ENCODE peak calls at places on chromosome 12, in eight cellular contexts. One of them, this sample, is unnamed.

GRCh38 chr12:109432842-109433304 is 44.2 kb downstream of the KCTD10 start:
- DNase-seq in RPMI7951: peak; percentile 67
- DNase-seq in mesothelial cell of epicardium: peak; percentile 85
- DNase-seq in non-pigmented ciliary epithelial cell: peak; percentile 52
- DNase-seq in stimulated activated CD4-positive, alpha-beta T cell treated with anti-CD3 and anti-CD28 coated beads, Interleukin-15, amount 100 ng/mL, for 1 hour: peak; percentile 70
- DNase-seq in HepG2: peak; percentile 69
- DNase-seq in activated T-cell treated with anti-CD3 and anti-CD28 coated beads, Interleukin-2, amount 50 U/mL, for 1 hour: peak; percentile 75
- DNase-seq in NCI-H510A treated with DMSO at 0.1 percent for 48 hours: peak; percentile 73
- DNase-seq in this sample: peak; percentile 89

GRCh38 chr12:112858776-112859175 is 48.0 kb upstream of the OAS1 start:
- DNase-seq in RPMI7951: no peak
- DNase-seq in mesothelial cell of epicardium: no peak
- DNase-seq in non-pigmented ciliary epithelial cell: no peak
- DNase-seq in stimulated activated CD4-positive, alpha-beta T cell treated with anti-CD3 and anti-CD28 coated beads, Interleukin-15, amount 100 ng/mL, for 1 hour: no peak
- DNase-seq in HepG2: no peak
- DNase-seq in activated T-cell treated with anti-CD3 and anti-CD28 coated beads, Interleukin-2, amount 50 U/mL, for 1 hour: no peak
- DNase-seq in NCI-H510A treated with DMSO at 0.1 percent for 48 hours: peak; percentile 87
- DNase-seq in this sample: no peak

GRCh38 chr12:42695490-42695995 is 106.0 kb upstream of the PRICKLE1 start:
- DNase-seq in RPMI7951: no peak
- DNase-seq in mesothelial cell of epicardium: no peak
- DNase-seq in non-pigmented ciliary epithelial cell: no peak
- DNase-seq in stimulated activated CD4-positive, alpha-beta T cell treated with anti-CD3 and anti-CD28 coated beads, Interleukin-15, amount 100 ng/mL, for 1 hour: no peak
- DNase-seq in HepG2: peak; percentile 6
- DNase-seq in activated T-cell treated with anti-CD3 and anti-CD28 coated beads, Interleukin-2, amount 50 U/mL, for 1 hour: no peak
- DNase-seq in NCI-H510A treated with DMSO at 0.1 percent for 48 hours: no peak
- DNase-seq in this sample: no peak

GRCh38 chr12:86104087-86104486 is 152.1 kb downstream of the MGAT4C start:
- DNase-seq in RPMI7951: no peak
- DNase-seq in mesothelial cell of epicardium: no peak
- DNase-seq in non-pigmented ciliary epithelial cell: no peak
- DNase-seq in stimulated activated CD4-positive, alpha-beta T cell treated with anti-CD3 and anti-CD28 coated beads, Interleukin-15, amount 100 ng/mL, for 1 hour: no peak
- DNase-seq in HepG2: no peak
- DNase-seq in activated T-cell treated with anti-CD3 and anti-CD28 coated beads, Interleukin-2, amount 50 U/mL, for 1 hour: no peak
- DNase-seq in NCI-H510A treated with DMSO at 0.1 percent for 48 hours: no peak
- DNase-seq in this sample: no peak

GRCh38 chr12:105428793-105429192 is 98.3 kb downstream of the C12orf75 start:
- DNase-seq in RPMI7951: no peak
- DNase-seq in mesothelial cell of epicardium: no peak
- DNase-seq in non-pigmented ciliary epithelial cell: no peak
- DNase-seq in stimulated activated CD4-positive, alpha-beta T cell treated with anti-CD3 and anti-CD28 coated beads, Interleukin-15, amount 100 ng/mL, for 1 hour: no peak
- DNase-seq in HepG2: no peak
- DNase-seq in activated T-cell treated with anti-CD3 and anti-CD28 coated beads, Interleukin-2, amount 50 U/mL, for 1 hour: no peak
- DNase-seq in NCI-H510A treated with DMSO at 0.1 percent for 48 hours: no peak
- DNase-seq in this sample: no peak

GRCh38 chr12:24081581-24081980 is 132.1 kb upstream of the SOX5 start:
- DNase-seq in RPMI7951: peak; percentile 8
- DNase-seq in mesothelial cell of epicardium: no peak
- DNase-seq in non-pigmented ciliary epithelial cell: no peak
- DNase-seq in stimulated activated CD4-positive, alpha-beta T cell treated with anti-CD3 and anti-CD28 coated beads, Interleukin-15, amount 100 ng/mL, for 1 hour: no peak
- DNase-seq in HepG2: no peak
- DNase-seq in activated T-cell treated with anti-CD3 and anti-CD28 coated beads, Interleukin-2, amount 50 U/mL, for 1 hour: no peak
- DNase-seq in NCI-H510A treated with DMSO at 0.1 percent for 48 hours: no peak
- DNase-seq in this sample: no peak

GRCh38 chr12:107320929-107321618 is 227.7 kb upstream of the CRY1 start:
- DNase-seq in RPMI7951: peak; percentile 38
- DNase-seq in mesothelial cell of epicardium: peak; percentile 47
- DNase-seq in non-pigmented ciliary epithelial cell: no peak
- DNase-seq in stimulated activated CD4-positive, alpha-beta T cell treated with anti-CD3 and anti-CD28 coated beads, Interleukin-15, amount 100 ng/mL, for 1 hour: peak; percentile 54
- DNase-seq in HepG2: no peak
- DNase-seq in activated T-cell treated with anti-CD3 and anti-CD28 coated beads, Interleukin-2, amount 50 U/mL, for 1 hour: peak; percentile 81
- DNase-seq in NCI-H510A treated with DMSO at 0.1 percent for 48 hours: peak; percentile 11
- DNase-seq in this sample: no peak

GRCh38 chr12:69497308-69498026 is 27.3 kb downstream of the FRS2 start:
- DNase-seq in RPMI7951: peak; percentile 37
- DNase-seq in mesothelial cell of epicardium: no peak
- DNase-seq in non-pigmented ciliary epithelial cell: no peak
- DNase-seq in stimulated activated CD4-positive, alpha-beta T cell treated with anti-CD3 and anti-CD28 coated beads, Interleukin-15, amount 100 ng/mL, for 1 hour: no peak
- DNase-seq in HepG2: no peak
- DNase-seq in activated T-cell treated with anti-CD3 and anti-CD28 coated beads, Interleukin-2, amount 50 U/mL, for 1 hour: no peak
- DNase-seq in NCI-H510A treated with DMSO at 0.1 percent for 48 hours: no peak
- DNase-seq in this sample: no peak

GRCh38 chr12:104768033-104768432 is 190.1 kb downstream of the SLC41A2 start:
- DNase-seq in RPMI7951: no peak
- DNase-seq in mesothelial cell of epicardium: no peak
- DNase-seq in non-pigmented ciliary epithelial cell: no peak
- DNase-seq in stimulated activated CD4-positive, alpha-beta T cell treated with anti-CD3 and anti-CD28 coated beads, Interleukin-15, amount 100 ng/mL, for 1 hour: no peak
- DNase-seq in HepG2: no peak
- DNase-seq in activated T-cell treated with anti-CD3 and anti-CD28 coated beads, Interleukin-2, amount 50 U/mL, for 1 hour: no peak
- DNase-seq in NCI-H510A treated with DMSO at 0.1 percent for 48 hours: no peak
- DNase-seq in this sample: no peak

GRCh38 chr12:101715045-101715444 is 17.6 kb downstream of the CHPT1 start:
- DNase-seq in RPMI7951: no peak
- DNase-seq in mesothelial cell of epicardium: no peak
- DNase-seq in non-pigmented ciliary epithelial cell: no peak
- DNase-seq in stimulated activated CD4-positive, alpha-beta T cell treated with anti-CD3 and anti-CD28 coated beads, Interleukin-15, amount 100 ng/mL, for 1 hour: no peak
- DNase-seq in HepG2: no peak
- DNase-seq in activated T-cell treated with anti-CD3 and anti-CD28 coated beads, Interleukin-2, amount 50 U/mL, for 1 hour: no peak
- DNase-seq in NCI-H510A treated with DMSO at 0.1 percent for 48 hours: no peak
- DNase-seq in this sample: no peak

GRCh38 chr12:95701722-95702418 is 88.7 kb downstream of the NTN4 start:
- DNase-seq in RPMI7951: no peak
- DNase-seq in mesothelial cell of epicardium: no peak
- DNase-seq in non-pigmented ciliary epithelial cell: no peak
- DNase-seq in stimulated activated CD4-positive, alpha-beta T cell treated with anti-CD3 and anti-CD28 coated beads, Interleukin-15, amount 100 ng/mL, for 1 hour: no peak
- DNase-seq in HepG2: no peak
- DNase-seq in activated T-cell treated with anti-CD3 and anti-CD28 coated beads, Interleukin-2, amount 50 U/mL, for 1 hour: no peak
- DNase-seq in NCI-H510A treated with DMSO at 0.1 percent for 48 hours: no peak
- DNase-seq in this sample: no peak

GRCh38 chr12:50088577-50089335 is 3.6 kb downstream of the SMARCD1 start:
- DNase-seq in RPMI7951: peak; percentile 46
- DNase-seq in mesothelial cell of epicardium: no peak
- DNase-seq in non-pigmented ciliary epithelial cell: no peak
- DNase-seq in stimulated activated CD4-positive, alpha-beta T cell treated with anti-CD3 and anti-CD28 coated beads, Interleukin-15, amount 100 ng/mL, for 1 hour: no peak
- DNase-seq in HepG2: peak; percentile 68
- DNase-seq in activated T-cell treated with anti-CD3 and anti-CD28 coated beads, Interleukin-2, amount 50 U/mL, for 1 hour: peak; percentile 37
- DNase-seq in NCI-H510A treated with DMSO at 0.1 percent for 48 hours: peak; percentile 73
- DNase-seq in this sample: no peak

This sample was measured in breast epithelium.